ENCODE peak calls at places on chromosome 12, in four cellular contexts. E, D, F and B are unnamed samples.

GRCh38 chr12:53791735-53792326 is 40.1 kb upstream of the CISTR start:
- DNase-seq in E (no peak), D (peak; percentile 42), F (no peak), B (peak; percentile 59)

GRCh38 chr12:1318327-1319031 is 275.9 kb downstream of the FBXL14 start:
- DNase-seq in D (no peak), E (no peak), F (no peak), B (peak; percentile 35)

GRCh38 chr12:6323340-6323994 is 13.0 kb downstream of the PLEKHG6 start:
- DNase-seq in E (peak; percentile 71), F (peak; percentile 78), D (peak; percentile 66), B (peak; percentile 65)

GRCh38 chr12:121773011-121773777 is 20.3 kb downstream of the RHOF start:
- DNase-seq in F (peak; percentile 61), E (no peak), D (peak; percentile 86), B (peak; percentile 87)

GRCh38 chr12:115672506-115673080 is 604.9 kb downstream of the MED13L start:
- DNase-seq in D (no peak), E (no peak), F (no peak), B (no peak)

GRCh38 chr12:6563448-6564050 is 4.5 kb downstream of the NOP2 start:
- DNase-seq in F (peak; percentile 54), D (peak; percentile 45), E (no peak), B (peak; percentile 59)

GRCh38 chr12:53049582-53050318 is at the start of gene TNS2:
- DNase-seq in E (no peak), D (peak; percentile 48), F (peak; percentile 72), B (no peak)

GRCh38 chr12:15875863-15876262 is 6.3 kb upstream of the STRAP start:
- DNase-seq in D (no peak), E (no peak), F (no peak), B (no peak)

GRCh38 chr12:85308374-85308773 is 28.4 kb downstream of the ALX1 start:
- DNase-seq in E (no peak), D (no peak), F (no peak), B (no peak)

GRCh38 chr12:8027856-8028255 is 4.7 kb upstream of the FOXJ2 start:
- DNase-seq in E (no peak), D (no peak), F (no peak), B (no peak)

GRCh38 chr12:131130311-131130911 is 176.7 kb downstream of the ADGRD1 start:
- DNase-seq in D (no peak), F (no peak), E (no peak), B (no peak)

GRCh38 chr12:6528539-6529235 is 5.6 kb upstream of the GAPDH start:
- DNase-seq in E (no peak), D (no peak), F (no peak), B (no peak)

GRCh38 chr12:19969476-19969875 is 398.9 kb upstream of the PDE3A start:
- DNase-seq in F (no peak), D (no peak), E (no peak), B (no peak)

GRCh38 chr12:97005612-97006011 is 98.6 kb downstream of the NEDD1 start:
- DNase-seq in F (no peak), E (no peak), D (no peak), B (no peak)

GRCh38 chr12:9647825-9648700 is 21.4 kb upstream of the CLEC2D start:
- DNase-seq in D (peak; percentile 88), E (peak; percentile 89), F (peak; percentile 74), B (peak; percentile 77)

GRCh38 chr12:67534671-67535070 is 113.9 kb upstream of the DYRK2 start:
- DNase-seq in E (no peak), D (no peak), F (no peak), B (no peak)

GRCh38 chr12:47636908-47637780 is 68.7 kb downstream of the RPAP3 start:
- DNase-seq in D (no peak), E (no peak), F (peak; percentile 58), B (no peak)

GRCh38 chr12:110600254-110600653 is 13.7 kb upstream of the TCTN1 start:
- DNase-seq in E (no peak), F (peak; percentile 70), D (no peak), B (no peak)
- TF ChIP-seq BHLHE40 in E (no peak), F (no peak), D (no peak), B (no peak)

GRCh38 chr12:56600753-56601152 is 29.4 kb downstream of the BAZ2A start:
- DNase-seq in F (no peak), D (no peak), E (no peak), B (no peak)

GRCh38 chr12:56599041-56599440 is 31.1 kb downstream of the BAZ2A start:
- DNase-seq in D (no peak), F (no peak), E (no peak), B (no peak)

GRCh38 chr12:56602239-56602638 is 27.9 kb downstream of the BAZ2A start:
- DNase-seq in D (no peak), F (no peak), E (no peak), B (no peak)

GRCh38 chr12:56599797-56600196 is 30.3 kb downstream of the BAZ2A start:
- DNase-seq in E (no peak), D (no peak), F (no peak), B (no peak)

GRCh38 chr12:56601503-56601902 is 28.6 kb downstream of the BAZ2A start:
- DNase-seq in F (no peak), E (no peak), D (peak; percentile 30), B (peak; percentile 21)
- TF ChIP-seq FOXK2 in F (no peak), E (no peak), D (no peak), B (no peak)

GRCh38 chr12:70853326-70853725 is 67.2 kb downstream of the PTPRR start:
- DNase-seq in D (no peak), F (peak; percentile 2), E (no peak), B (no peak)

GRCh38 chr12:70849265-70849960 is 71.1 kb downstream of the PTPRR start:
- DNase-seq in E (no peak), D (peak; percentile 8), F (peak; percentile 2), B (peak; percentile 35)

GRCh38 chr12:70854138-70854537 is 66.4 kb downstream of the PTPRR start:
- DNase-seq in F (no peak), D (no peak), E (no peak), B (no peak)

GRCh38 chr12:70852416-70853150 is 68.0 kb downstream of the PTPRR start:
- DNase-seq in F (no peak), E (no peak), D (no peak), B (no peak)

GRCh38 chr12:70854871-70855578 is 65.5 kb downstream of the PTPRR start:
- DNase-seq in F (no peak), D (no peak), E (no peak), B (no peak)
- TF ChIP-seq TARDBP in F (no peak), D (no peak), E (no peak), B (no peak)

DNA sequence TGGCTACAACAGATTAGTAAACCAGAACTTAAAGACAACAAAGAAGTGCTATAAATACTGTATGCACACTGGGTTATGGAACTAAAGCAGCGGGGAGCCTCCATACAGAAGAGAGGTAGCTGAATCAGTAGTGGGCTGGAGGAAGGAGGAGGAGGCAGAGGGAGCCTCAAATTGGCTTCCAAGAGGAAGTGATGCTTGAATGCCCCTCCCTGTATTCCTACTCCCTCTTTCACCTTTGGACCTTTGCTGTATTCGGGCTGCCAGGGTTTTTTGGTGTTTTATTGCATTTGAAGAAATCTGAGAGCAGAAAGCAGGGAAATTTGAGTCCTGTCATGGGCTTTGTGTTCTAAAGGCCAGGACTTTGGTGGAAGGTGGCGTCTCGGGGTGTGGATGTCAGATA is 104.0 kb upstream of the PTPRB start:
- DNase-seq in E (no peak), D (no peak), F (no peak), B (no peak)
- TF ChIP-seq BHLHE40 in E (no peak), D (no peak), F (no peak), B (no peak)

GRCh38 chr12:68538722-68539614 is 71.7 kb upstream of the RAP1B start:
- DNase-seq in F (no peak), E (peak; percentile 59), D (peak; percentile 19), B (no peak)
- TF ChIP-seq FOXK2 in F (no peak), E (no peak), D (no peak), B (no peak)